ENCODE peak calls at places on chromosome 18, in five cellular contexts. S is CD8-positive, alpha-beta T cell; F is SHP77; U is GM23248; D is A549. X is an unnamed sample.

GRCh38 chr18:79258447-79258846 is 137.3 kb upstream of the NFATC1 start:
- DNase-seq in S (no peak), F (no peak), U (no peak), D (no peak), X (no peak)

GRCh38 chr18:22093731-22094374 is 75.5 kb upstream of the GATA6 start:
- DNase-seq in S (no peak), F (no peak), U (no peak), D (no peak), X (no peak)

GRCh38 chr18:77004555-77005380 is 127.8 kb downstream of the MBP start:
- DNase-seq in S (peak), F (no peak), U (no peak), D (no peak), X (no peak)

GRCh38 chr18:26091047-26091630 is 726 bp upstream of the SS18 start:
- DNase-seq in S (no peak), F (peak), U (peak), D (peak), X (no peak)

GRCh38 chr18:55821219-55821618 is 233.2 kb upstream of the TCF4 start:
- DNase-seq in S (no peak), F (no peak), U (peak), D (no peak), X (peak)

GRCh38 chr18:55144226-55144625 is 185.0 kb upstream of the CCDC68 start:
- DNase-seq in S (no peak), F (no peak), U (no peak), D (no peak), X (no peak)

GRCh38 chr18:43571078-43571689 is 293.9 kb upstream of the SYT4 start:
- DNase-seq in S (no peak), F (peak), U (peak), D (peak), X (peak)

GRCh38 chr18:55502346-55502710 is 85.7 kb downstream of the TCF4 start:
- DNase-seq in S (no peak), F (no peak), U (peak), D (no peak), X (no peak)

GRCh38 chr18:12911025-12911927 is 27.2 kb upstream of the PTPN2 start:
- DNase-seq in S (peak), F (no peak), U (peak), D (no peak), X (no peak)

GRCh38 chr18:30889582-30890301 is 152.8 kb downstream of the DSC3 start:
- DNase-seq in S (no peak), F (peak), U (no peak), D (no peak), X (no peak)

GRCh38 chr18:5238371-5238758 is 41.3 kb upstream of the AKAIN1 start:
- DNase-seq in S (peak), F (peak), U (peak), D (no peak), X (no peak)

GRCh38 chr18:59033361-59033760 is 106.3 kb upstream of the SEC11C start:
- DNase-seq in S (no peak), F (no peak), U (no peak), D (no peak), X (no peak)

GRCh38 chr18:9126337-9126736 is 10.2 kb upstream of the ANKRD12 start:
- DNase-seq in S (no peak), F (no peak), U (no peak), D (no peak), X (no peak)

GRCh38 chr18:23131693-23132319 is 3.5 kb upstream of the CABLES1 start:
- DNase-seq in S (peak), F (peak), U (peak), D (peak), X (no peak)

GRCh38 chr18:59631583-59632181 is 65.5 kb downstream of the CCBE1 start:
- DNase-seq in S (no peak), F (no peak), U (peak), D (peak), X (no peak)

GRCh38 chr18:57859314-57859713 is 56.2 kb upstream of the ATP8B1 start:
- DNase-seq in S (no peak), F (peak), U (peak), D (peak), X (peak)

GRCh38 chr18:12074734-12075133 is 18.9 kb upstream of the ANKRD62 start:
- DNase-seq in S (no peak), F (no peak), U (peak), D (no peak), X (no peak)

GRCh38 chr18:35267161-35267651 is 22.8 kb downstream of the ZSCAN30 start:
- DNase-seq in S (peak), F (no peak), U (peak), D (no peak), X (no peak)

GRCh38 chr18:32868424-32868823 is 95.6 kb upstream of the KLHL14 start:
- DNase-seq in S (no peak), F (no peak), U (no peak), D (no peak), X (no peak)

GRCh38 chr18:8960740-8961657 is 141.5 kb upstream of the NDUFV2 start:
- DNase-seq in S (no peak), F (no peak), U (peak), D (peak), X (no peak)

GRCh38 chr18:12309683-12310198 is 1.7 kb downstream of the TUBB6 start:
- DNase-seq in S (no peak), F (no peak), U (peak), D (no peak), X (no peak)

GRCh38 chr18:59514193-59514592 is 155.1 kb upstream of the LMAN1 start:
- DNase-seq in S (no peak), F (no peak), U (peak), D (no peak), X (no peak)

GRCh38 chr18:30328839-30329238 is 713.7 kb downstream of the DSC3 start:
- DNase-seq in S (no peak), F (no peak), U (no peak), D (no peak), X (peak)

GRCh38 chr18:30991397-30991796 is 51.1 kb downstream of the DSC3 start:
- DNase-seq in S (no peak), F (no peak), U (no peak), D (no peak), X (no peak)

GRCh38 chr18:45167631-45168225 is 447.5 kb upstream of the SLC14A2 start:
- DNase-seq in S (no peak), F (no peak), U (peak), D (no peak), X (no peak)

X was measured in epithelial cell of proximal tubule.